ENCODE peak calls at places on chromosomes 7 and 10, in four cellular contexts. A, R, Y and E are unnamed samples. For H3K4me1, the result is how much of the 10 kb centered on the place peaks cover.

GRCh38 chr10:23610626-23611307 is 171.9 kb downstream of the OTUD1 start:
- DNase-seq in A (no peak), R (no peak), Y (no peak), E (no peak)

GRCh38 chr10:5896765-5897340 is 6.8 kb downstream of the FBH1 start:
- DNase-seq in A (no peak), R (no peak), Y (no peak), E (no peak)

GRCh38 chr10:23099816-23100215 is 4.4 kb downstream of the MSRB2 start:
- DNase-seq in A (no peak), R (no peak), Y (no peak), E (no peak)

GRCh38 chr7:71864130-71864529 is 548.0 kb downstream of the CALN1 start:
- DNase-seq in A (no peak), R (no peak), Y (no peak), E (no peak)

GRCh38 chr7:106890952-106891351 is 25.9 kb downstream of the PIK3CG start:
- DNase-seq in A (no peak), R (no peak), Y (no peak), E (no peak)

GRCh38 chr10:92714152-92714836 is 24.5 kb downstream of the HHEX start:
- DNase-seq in A (no peak), R (no peak), Y (no peak), E (no peak)

GRCh38 chr7:132394283-132395003 is 181.8 kb downstream of the PLXNA4 start:
- DNase-seq in A (no peak), R (no peak), Y (peak), E (no peak)

GRCh38 chr10:4226941-4227540 is 442.0 kb upstream of the KLF6 start:
- DNase-seq in A (no peak), R (no peak), Y (no peak), E (no peak)

GRCh38 chr10:133520193-133520738 is 6.9 kb upstream of the CYP2E1 start:
- DNase-seq in A (peak), R (peak), Y (peak), E (peak)

GRCh38 chr10:91598211-91598981 is 34.5 kb downstream of the PPP1R3C start:
- DNase-seq in A (no peak), R (no peak), Y (peak), E (no peak)

GRCh38 chr10:93061594-93062498 is 1.2 kb downstream of the CYP26C1 start:
- DNase-seq in A (no peak), R (no peak), Y (no peak), E (no peak)

DNA sequence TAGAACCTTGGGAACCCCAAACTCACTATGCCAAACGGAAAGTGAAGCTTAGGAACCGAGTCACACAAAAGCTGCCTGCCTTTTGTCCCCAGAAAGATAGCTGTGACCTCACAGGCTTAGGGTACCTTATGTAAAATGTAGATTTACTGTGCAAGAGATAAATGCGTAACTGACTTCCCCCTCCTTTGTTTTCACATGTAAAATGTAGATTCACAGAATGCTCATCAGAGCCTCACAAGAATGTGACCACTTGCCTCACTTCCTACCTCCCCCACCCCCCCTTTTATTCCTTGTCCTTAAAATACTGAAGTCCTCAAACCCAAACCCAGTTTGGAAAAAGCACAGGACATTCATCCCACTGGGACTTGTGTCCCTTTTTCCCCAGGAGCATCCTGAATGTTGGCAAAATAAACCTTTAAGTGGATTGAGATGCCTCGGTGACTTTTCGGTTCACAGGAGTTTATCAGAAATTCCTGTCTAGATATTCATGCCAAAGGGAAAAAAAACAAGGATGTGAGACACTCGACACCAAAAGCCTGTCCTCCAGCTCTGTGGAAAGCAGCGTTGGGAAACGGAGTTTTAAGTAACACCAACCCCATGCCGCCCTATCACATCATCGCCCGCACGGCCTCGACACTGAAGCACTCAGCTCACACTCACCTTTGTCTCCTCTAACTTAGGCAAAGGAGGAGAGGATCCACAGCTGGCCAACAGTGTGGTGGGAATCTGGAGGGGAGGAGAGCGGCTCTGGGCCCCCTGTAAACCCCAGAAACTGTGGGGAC is 45.9 kb downstream of the SVIL start:
- DNase-seq in A (no peak), R (no peak), Y (no peak), E (no peak)
- TF ChIP-seq POLR2A in A (no peak), R (no peak), Y (no peak), E (no peak)

GRCh38 chr10:110864662-110865140 is 7.0 kb upstream of the PDCD4 start:
- DNase-seq in A (no peak), R (no peak), Y (no peak), E (no peak)
- H3K27ac ChIP-seq in A (peak), R (peak), Y (no peak), E (peak)

GRCh38 chr7:158814637-158815036 is 14.7 kb downstream of the ESYT2 start:
- DNase-seq in A (no peak), R (no peak), Y (no peak), E (no peak)
- H3K4me1 ChIP-seq in A (half or more), R (half or more), Y (under half), E (half or more)

GRCh38 chr10:110408943-110409342 is 88.8 kb upstream of the DUSP5 start:
- DNase-seq in A (no peak), R (no peak), Y (no peak), E (no peak)

GRCh38 chr10:110408203-110408871 is 89.4 kb upstream of the DUSP5 start:
- DNase-seq in A (no peak), R (no peak), Y (no peak), E (no peak)

GRCh38 chr10:110410329-110411046 is 87.2 kb upstream of the DUSP5 start:
- DNase-seq in A (no peak), R (peak), Y (peak), E (peak)

GRCh38 chr10:110409926-110410325 is 87.8 kb upstream of the DUSP5 start:
- DNase-seq in A (no peak), R (no peak), Y (no peak), E (no peak)

DNA sequence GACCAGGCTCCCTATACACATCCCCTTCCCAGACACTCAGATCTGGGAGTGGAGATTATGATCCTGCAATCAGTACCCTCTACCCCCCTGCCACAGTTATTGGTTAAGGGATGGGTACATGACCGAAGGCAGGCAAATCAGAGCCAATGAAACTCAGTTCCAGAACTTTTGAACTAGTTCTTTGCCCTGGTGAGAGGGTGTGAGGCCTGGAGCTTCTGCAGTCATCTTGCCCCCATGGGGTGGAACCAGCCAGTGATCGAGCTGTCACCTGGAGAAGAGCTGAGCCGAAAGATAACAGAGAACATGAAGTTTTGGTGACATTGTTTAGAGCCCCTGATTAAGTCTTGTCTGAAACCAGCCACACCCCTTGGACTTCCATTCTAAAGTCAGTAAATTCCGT is 88.2 kb upstream of the DUSP5 start:
- DNase-seq in A (no peak), R (no peak), Y (no peak), E (no peak)
- TF ChIP-seq POLR2A in A (no peak), R (no peak), Y (no peak), E (no peak)

GRCh38 chr10:35127289-35127891 is 744 bp downstream of the CREM start:
- DNase-seq in A (peak), R (peak), Y (no peak), E (peak)
- H3K27ac ChIP-seq in A (peak), R (peak), Y (peak), E (peak)

GRCh38 chr7:135966341-135967043 is 10.7 kb downstream of the MTPN start:
- DNase-seq in A (no peak), R (no peak), Y (no peak), E (no peak)

GRCh38 chr7:135970045-135970444 is 7.1 kb downstream of the MTPN start:
- DNase-seq in A (no peak), R (no peak), Y (no peak), E (no peak)

GRCh38 chr7:135974667-135975066 is 2.5 kb downstream of the MTPN start:
- DNase-seq in A (no peak), R (no peak), Y (no peak), E (no peak)

GRCh38 chr7:135970682-135971365 is 6.3 kb downstream of the MTPN start:
- DNase-seq in A (no peak), R (no peak), Y (no peak), E (no peak)

DNA sequence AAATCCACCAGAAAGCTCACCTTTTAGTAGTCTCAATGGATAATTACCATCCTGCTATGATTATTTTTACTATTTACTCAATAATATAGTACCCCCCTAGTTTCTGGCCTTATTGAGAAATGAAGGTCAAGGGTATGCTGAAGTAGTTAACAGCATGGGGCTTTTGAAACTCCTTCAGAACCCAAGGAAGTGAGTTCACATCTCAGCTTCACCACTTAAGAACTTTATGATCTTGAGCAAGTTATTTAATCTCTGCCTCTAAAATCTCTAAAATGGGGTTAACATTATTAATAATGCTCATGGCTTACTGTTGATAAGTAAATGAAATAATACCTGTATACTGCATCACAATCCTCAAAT is 5.8 kb downstream of the MTPN start:
- DNase-seq in A (no peak), R (no peak), Y (no peak), E (no peak)
- H3K4me1 ChIP-seq in A (under half), R (under half), Y (under half), E (under half)

GRCh38 chr7:73830872-73831655 is at the start of gene CLDN4:
- DNase-seq in A (no peak), R (peak), Y (peak), E (peak)
- TF ChIP-seq POLR2A in A (no peak), R (peak), Y (peak), E (no peak)

DNA sequence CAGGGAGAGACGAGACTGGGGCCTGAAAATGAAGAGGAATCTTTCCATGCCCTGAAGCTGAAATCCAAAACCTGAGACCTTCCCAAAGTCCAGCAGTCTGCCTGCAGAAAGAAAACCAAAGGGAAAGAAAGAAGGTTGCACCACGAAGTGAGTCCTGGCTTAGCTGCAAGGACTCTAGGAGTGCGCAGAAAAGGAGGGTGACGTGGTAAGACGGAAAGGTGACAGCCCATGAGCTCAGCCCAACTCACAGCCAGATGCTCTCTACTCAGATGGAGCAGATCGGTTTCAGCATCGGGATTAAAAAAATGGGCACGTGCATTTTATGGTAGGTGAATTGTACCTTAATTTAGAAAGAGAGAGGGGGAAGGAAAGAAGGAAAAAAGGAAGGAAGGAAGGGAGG is 67.0 kb downstream of the VOPP1 start:
- DNase-seq in A (no peak), R (no peak), Y (no peak), E (no peak)
- H3K27ac ChIP-seq in A (no peak), R (no peak), Y (no peak), E (no peak)

DNA sequence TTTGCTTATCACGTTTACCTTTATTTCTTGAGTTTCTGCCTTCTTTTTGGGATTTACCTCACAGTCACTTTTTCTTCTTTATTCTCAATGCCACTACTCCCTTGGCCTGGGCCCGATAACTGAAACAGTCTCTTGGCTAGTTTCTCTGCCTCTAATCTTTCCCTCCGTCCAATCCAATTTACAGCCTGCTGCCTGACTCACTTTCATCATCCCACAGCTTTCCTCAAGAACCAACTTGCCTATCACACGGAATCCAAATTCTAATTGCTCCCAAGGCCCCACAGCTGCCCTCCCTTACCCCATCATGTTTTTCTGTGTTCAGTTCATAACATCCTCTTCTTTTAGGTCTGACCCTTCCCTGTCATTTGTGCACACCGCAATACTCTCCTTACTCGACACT is 121.4 kb downstream of the HIPK2 start:
- DNase-seq in A (no peak), R (no peak), Y (no peak), E (no peak)
- H3K4me1 ChIP-seq in A (under half), R (under half), Y (under half), E (under half)